ENCODE peak calls at places on chromosomes 16 and 17, in six cellular contexts. P is colonic mucosa, L is heart left ventricle, E is endodermal cell, V is GM23338, S is osteoblast. M is an unnamed sample. For H3K4me1, the result is how much of the 10 kb centered on the place peaks cover.

GRCh38 chr17:15516150-15516549 is 47.1 kb downstream of the TVP23C start:
- DNase-seq in L (no peak), S (peak), V (no peak), E (peak), P (no peak), M (no peak)

GRCh38 chr17:36482611-36483504 is 3.6 kb upstream of the ZNHIT3 start:
- DNase-seq in L (peak), S (peak), E (peak), P (peak), V (peak), M (peak)

GRCh38 chr17:74737299-74738050 is 419 bp downstream of the RAB37 start:
- DNase-seq in P (no peak), L (peak), V (peak), S (peak), E (peak), M (no peak)

GRCh38 chr17:61504697-61505096 is 52.5 kb downstream of the TBX4 start:
- DNase-seq in P (no peak), S (peak), V (no peak), E (no peak), L (no peak), M (no peak)

GRCh38 chr17:42111901-42112551 is 488 bp downstream of the DHX58 start:
- DNase-seq in S (peak), P (peak), L (no peak), E (peak), V (no peak), M (no peak)

GRCh38 chr17:51640108-51640622 is 379.8 kb downstream of the UTP18 start:
- DNase-seq in V (peak), L (no peak), P (no peak), S (no peak), E (peak), M (no peak)

GRCh38 chr17:40819528-40820125 is 2.8 kb downstream of the KRT10 start:
- DNase-seq in E (no peak), S (peak), P (no peak), L (no peak), V (no peak), M (no peak)

GRCh38 chr16:57394444-57394843 is 10.1 kb upstream of the CCL17 start:
- DNase-seq in P (peak), L (peak), S (no peak), E (no peak), V (no peak), M (peak)

GRCh38 chr17:70661342-70662222 is 492.2 kb downstream of the KCNJ2 start:
- DNase-seq in S (no peak), E (no peak), P (peak), L (no peak), V (no peak), M (no peak)

GRCh38 chr17:65261682-65262636 is 124.8 kb downstream of the RGS9 start:
- DNase-seq in P (no peak), S (peak), V (no peak), E (peak), L (no peak), M (no peak)

GRCh38 chr16:50844840-50845239 is 103.0 kb downstream of the CYLD start:
- DNase-seq in L (no peak), P (no peak), E (no peak), V (no peak), S (no peak), M (no peak)
- TF ChIP-seq CTCF in L (no peak), P (no peak), E (no peak), V (no peak), S (no peak), M (no peak)

GRCh38 chr16:67444259-67445125 is 13.6 kb downstream of the HSD11B2 start:
- DNase-seq in S (peak), L (no peak), V (peak), E (peak), P (no peak), M (no peak)
- H3K27ac ChIP-seq in S (peak), L (peak), V (no peak), E (no peak), P (no peak), M (peak)

GRCh38 chr16:54169112-54169511 is 117.5 kb downstream of the IRX3 start:
- DNase-seq in P (no peak), E (no peak), S (no peak), L (no peak), V (no peak), M (no peak)

GRCh38 chr16:54174750-54175149 is 111.8 kb downstream of the IRX3 start:
- DNase-seq in E (no peak), L (no peak), S (no peak), P (no peak), V (no peak), M (no peak)

GRCh38 chr16:54173489-54173888 is 113.1 kb downstream of the IRX3 start:
- DNase-seq in E (peak), S (no peak), V (no peak), P (no peak), L (no peak), M (no peak)

GRCh38 chr16:54174201-54174600 is 112.4 kb downstream of the IRX3 start:
- DNase-seq in L (no peak), P (no peak), E (peak), V (peak), S (no peak), M (no peak)

DNA sequence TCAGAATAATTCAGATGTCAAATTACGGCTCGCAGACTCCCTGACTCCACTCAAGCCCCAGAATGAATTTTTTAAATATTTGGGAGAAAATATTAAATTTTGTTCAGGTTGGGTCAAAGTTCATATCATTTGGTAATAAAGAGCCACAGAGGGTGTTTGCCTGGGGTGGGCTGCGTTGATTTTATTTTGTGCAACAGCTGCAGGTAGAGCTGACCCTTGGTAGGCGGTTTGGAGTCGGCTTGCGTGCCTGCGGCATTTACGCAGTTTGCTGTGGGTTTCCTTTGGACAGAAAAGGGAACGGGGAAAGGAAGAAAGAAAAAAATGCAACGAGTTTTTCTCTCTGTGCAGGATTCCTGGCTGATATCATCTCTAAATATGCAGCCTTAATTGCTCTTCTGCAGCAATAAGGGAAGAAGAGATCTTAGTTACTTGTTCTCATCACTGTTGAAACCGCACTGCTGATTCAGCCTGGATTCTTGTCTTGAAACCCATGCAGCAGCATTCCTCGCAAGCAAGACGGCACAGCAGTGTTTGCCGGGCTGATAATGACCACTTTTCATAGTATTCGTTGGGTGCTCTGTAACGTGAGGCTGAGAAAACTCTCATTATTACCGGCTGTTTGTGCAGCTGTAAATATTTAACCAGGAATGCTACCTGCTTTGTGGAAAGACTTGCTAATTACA is 114.6 kb downstream of the IRX3 start:
- DNase-seq in S (peak), L (no peak), V (peak), E (peak), P (no peak), M (no peak)
- H3K4me1 ChIP-seq in S (under half), L (under half), V (under half), E (under half), P (under half), M (under half)

DNA sequence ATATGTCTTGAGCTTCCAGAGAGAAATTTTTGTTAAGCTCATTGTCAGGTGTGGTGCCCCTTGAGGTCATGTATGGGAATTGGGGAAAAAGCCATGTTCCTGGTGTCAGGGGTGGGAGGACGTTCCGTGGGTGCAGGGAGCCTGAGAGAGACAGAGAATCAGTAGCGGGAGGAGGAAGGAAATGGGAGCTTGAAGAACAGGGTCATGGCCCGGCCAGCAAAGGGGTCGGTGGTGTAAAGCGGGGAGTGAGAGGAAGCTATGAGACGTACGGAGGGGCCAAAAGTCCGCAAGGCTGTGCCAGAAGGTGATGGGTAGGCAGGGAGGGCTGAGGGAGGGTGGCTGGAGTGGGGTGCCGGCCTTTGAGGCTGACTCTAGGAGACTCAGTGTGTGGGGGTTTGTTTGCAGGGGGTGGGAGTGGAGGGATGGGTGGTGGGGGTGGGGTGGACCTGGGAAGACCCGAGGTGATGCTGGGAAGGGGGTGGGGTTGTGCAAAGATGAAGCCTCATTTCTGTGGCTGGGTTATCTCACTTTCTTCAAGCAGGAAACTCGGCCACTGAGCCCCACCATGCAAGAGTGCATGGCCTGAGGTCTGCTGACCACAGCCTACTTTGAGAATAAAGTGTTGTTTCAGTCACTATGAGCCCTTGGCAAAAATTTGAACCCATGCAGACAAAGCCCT is 63.6 kb downstream of the PLCG2 start:
- DNase-seq in V (peak), S (no peak), P (no peak), E (no peak), L (no peak), M (no peak)
- TF ChIP-seq CTCF in V (peak), S (no peak), P (no peak), E (peak), L (no peak), M (no peak)

GRCh38 chr17:10666921-10667320 is 9.8 kb upstream of the MYH3 start:
- DNase-seq in P (no peak), V (no peak), S (peak), L (no peak), E (no peak), M (no peak)
- H3K27ac ChIP-seq in P (no peak), V (no peak), S (no peak), L (no peak), E (no peak), M (no peak)

DNA sequence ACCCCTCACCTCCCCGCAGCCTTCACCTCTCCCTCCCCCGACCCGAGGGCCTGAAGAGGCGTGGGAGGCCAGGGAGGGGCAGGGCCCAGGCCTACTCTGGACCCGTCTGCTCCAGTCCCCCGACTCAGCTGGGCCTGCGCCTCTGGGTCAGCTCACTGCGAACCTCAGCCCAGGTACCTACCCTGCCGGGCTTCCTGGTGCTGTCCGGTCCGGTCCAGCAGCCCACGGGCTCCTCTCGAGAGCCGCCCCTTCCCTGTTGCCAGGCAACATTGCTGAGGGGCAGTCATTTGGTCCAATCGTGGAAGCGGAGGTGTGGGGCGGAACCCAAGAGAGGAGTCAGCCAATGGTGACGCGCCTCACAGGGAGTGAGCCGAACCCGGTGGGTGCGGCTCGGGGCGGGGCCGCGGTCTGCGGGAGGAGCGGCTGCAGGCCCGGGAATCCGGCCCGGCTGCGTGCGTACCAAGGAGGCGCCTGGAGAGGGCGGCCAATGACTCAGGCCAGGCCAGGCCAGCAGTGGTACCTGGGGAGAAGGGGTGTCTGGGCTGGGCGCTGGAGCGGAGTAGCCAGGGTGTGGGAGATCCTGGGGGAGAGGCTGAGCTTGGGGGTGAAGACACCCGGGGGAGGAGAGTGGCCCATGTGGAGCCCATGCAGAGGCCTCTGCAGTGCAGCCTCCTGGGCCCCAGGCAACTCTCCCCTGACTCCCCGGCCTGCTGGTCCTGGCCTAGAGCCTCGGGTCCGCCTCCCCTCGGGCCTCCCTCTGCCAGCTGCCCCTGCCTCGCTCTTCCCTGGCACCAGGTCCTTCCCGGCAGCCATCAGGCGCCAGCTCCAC is at the start of gene MEAK7:
- DNase-seq in V (peak), S (peak), P (peak), E (peak), L (peak), M (peak)
- H3K4me1 ChIP-seq in V (under half), S (under half), P (under half), E (under half), L (under half), M (under half)

GRCh38 chr17:2371183-2372130 is 29.4 kb downstream of the MNT start:
- DNase-seq in E (no peak), V (no peak), P (no peak), S (peak), L (no peak), M (no peak)

GRCh38 chr17:2368383-2368782 is 31.1 kb downstream of the SGSM2 start:
- DNase-seq in E (no peak), L (peak), V (no peak), P (no peak), S (peak), M (no peak)

GRCh38 chr17:2369039-2369438 is 31.7 kb downstream of the SGSM2 start:
- DNase-seq in S (peak), P (no peak), L (no peak), V (no peak), E (no peak), M (no peak)

GRCh38 chr17:2370211-2370589 is 30.7 kb downstream of the MNT start:
- DNase-seq in P (no peak), L (no peak), E (no peak), V (no peak), S (no peak), M (peak)

GRCh38 chr17:2369551-2370210 is 31.2 kb downstream of the MNT start:
- DNase-seq in E (peak), P (no peak), V (peak), L (no peak), S (peak), M (peak)
- TF ChIP-seq CTCF in E (peak), P (no peak), V (peak), L (no peak), S (no peak), M (no peak)

GRCh38 chr17:33024688-33025486 is 33.2 kb downstream of the SPACA3 start:
- DNase-seq in V (no peak), S (no peak), E (peak), L (no peak), P (no peak), M (no peak)
- H3K27ac ChIP-seq in V (no peak), S (no peak), E (no peak), L (no peak), P (no peak), M (no peak)

GRCh38 chr16:86510465-86511261 is at the start of gene FOXF1:
- DNase-seq in L (no peak), P (no peak), E (peak), S (peak), V (peak), M (peak)
- H3K4me1 ChIP-seq in L (under half), P (under half), E (under half), S (under half), V (under half), M (under half)

M was measured in kidney.